ENCODE peak calls at places on chromosomes 5 and 9, in six cellular contexts. U is A549, M is HepG2, W is K562, Q is H1, D is GM12878. E is an unnamed sample.

GRCh38 chr5:172097356-172097755 is 90.7 kb downstream of the STK10 start:
- DNase-seq in U (no peak), M (no peak), W (no peak), Q (no peak), D (no peak), E (no peak)

GRCh38 chr9:76355886-76356285 is 38.3 kb downstream of the RFK start:
- DNase-seq in U (no peak), M (no peak), W (no peak), Q (no peak), D (no peak), E (no peak)

GRCh38 chr5:146719179-146719578 is 159.4 kb downstream of the PPP2R2B start:
- DNase-seq in U (no peak), M (no peak), W (no peak), Q (no peak), D (no peak), E (no peak)

GRCh38 chr9:122095010-122095767 is 2.1 kb upstream of the TTLL11 start:
- DNase-seq in U (peak; percentile 52), M (peak; percentile 48), W (peak; percentile 81), Q (peak; percentile 74), D (no peak), E (peak; percentile 56)

GRCh38 chr9:20684865-20685696 is 1.0 kb downstream of the FOCAD start:
- DNase-seq in U (peak; percentile 7), M (no peak), W (no peak), Q (no peak), D (no peak), E (no peak)

GRCh38 chr9:99326112-99326916 is 104.2 kb downstream of the SEC61B start:
- DNase-seq in U (no peak), M (no peak), W (no peak), Q (no peak), D (no peak), E (no peak)

GRCh38 chr5:91151947-91152346 is 231.2 kb downstream of the ARRDC3 start:
- DNase-seq in U (peak; percentile 48), M (peak; percentile 4), W (no peak), Q (no peak), D (no peak), E (no peak)

GRCh38 chr5:104367978-104368377 is 805.4 kb upstream of the NUDT12 start:
- DNase-seq in U (no peak), M (no peak), W (no peak), Q (no peak), D (no peak), E (no peak)

GRCh38 chr9:134492281-134492691 is 149.3 kb upstream of the COL5A1 start:
- DNase-seq in U (no peak), M (no peak), W (no peak), Q (no peak), D (no peak), E (peak; percentile 90)

GRCh38 chr9:32866292-32866691 is 83.0 kb downstream of the TMEM215 start:
- DNase-seq in U (no peak), M (no peak), W (no peak), Q (no peak), D (no peak), E (no peak)

GRCh38 chr5:123164019-123164418 is 75.0 kb downstream of the PRDM6 start:
- DNase-seq in U (no peak), M (no peak), W (no peak), Q (no peak), D (no peak), E (no peak)

GRCh38 chr5:159912033-159912800 is 4.1 kb upstream of the ADRA1B start:
- DNase-seq in U (peak; percentile 36), M (no peak), W (no peak), Q (no peak), D (no peak), E (no peak)

GRCh38 chr5:11609570-11610322 is 294.5 kb downstream of the CTNND2 start:
- DNase-seq in U (no peak), M (no peak), W (no peak), Q (no peak), D (no peak), E (no peak)

GRCh38 chr9:76456202-76456926 is 2.6 kb upstream of the GCNT1 start:
- DNase-seq in U (no peak), M (peak; percentile 89), W (peak; percentile 67), Q (no peak), D (no peak), E (no peak)

GRCh38 chr9:116941266-116941665 is 254.2 kb downstream of the TRIM32 start:
- DNase-seq in U (no peak), M (no peak), W (no peak), Q (no peak), D (no peak), E (no peak)

GRCh38 chr5:113678924-113679575 is 165.6 kb downstream of the YTHDC2 start:
- DNase-seq in U (peak; percentile 41), M (peak; percentile 30), W (peak; percentile 59), Q (peak; percentile 56), D (peak; percentile 8), E (peak; percentile 39)

GRCh38 chr9:91681461-91682305 is 258.1 kb upstream of the NFIL3 start:
- DNase-seq in U (peak; percentile 85), M (peak; percentile 22), W (peak; percentile 67), Q (peak; percentile 90), D (no peak), E (peak; percentile 92)

GRCh38 chr5:133821311-133821741 is 147.1 kb downstream of the C5orf15 start:
- DNase-seq in U (no peak), M (no peak), W (no peak), Q (no peak), D (no peak), E (no peak)

GRCh38 chr9:33110686-33111085 is 34.2 kb upstream of the SMU1 start:
- DNase-seq in U (no peak), M (no peak), W (no peak), Q (no peak), D (no peak), E (no peak)

GRCh38 chr9:133526721-133527321 is 2.1 kb upstream of the MYMK start:
- DNase-seq in U (no peak), M (no peak), W (no peak), Q (no peak), D (no peak), E (no peak)

GRCh38 chr5:78006449-78006848 is 230.3 kb upstream of the TBCA start:
- DNase-seq in U (no peak), M (no peak), W (no peak), Q (no peak), D (no peak), E (no peak)

GRCh38 chr5:78009937-78010527 is 233.9 kb upstream of the TBCA start:
- DNase-seq in U (no peak), M (no peak), W (no peak), Q (no peak), D (no peak), E (no peak)

GRCh38 chr5:78005021-78005785 is 229.1 kb upstream of the TBCA start:
- DNase-seq in U (no peak), M (peak; percentile 27), W (no peak), Q (no peak), D (no peak), E (no peak)

GRCh38 chr5:78007232-78007631 is 231.1 kb upstream of the TBCA start:
- DNase-seq in U (no peak), M (no peak), W (no peak), Q (no peak), D (no peak), E (no peak)

DNA sequence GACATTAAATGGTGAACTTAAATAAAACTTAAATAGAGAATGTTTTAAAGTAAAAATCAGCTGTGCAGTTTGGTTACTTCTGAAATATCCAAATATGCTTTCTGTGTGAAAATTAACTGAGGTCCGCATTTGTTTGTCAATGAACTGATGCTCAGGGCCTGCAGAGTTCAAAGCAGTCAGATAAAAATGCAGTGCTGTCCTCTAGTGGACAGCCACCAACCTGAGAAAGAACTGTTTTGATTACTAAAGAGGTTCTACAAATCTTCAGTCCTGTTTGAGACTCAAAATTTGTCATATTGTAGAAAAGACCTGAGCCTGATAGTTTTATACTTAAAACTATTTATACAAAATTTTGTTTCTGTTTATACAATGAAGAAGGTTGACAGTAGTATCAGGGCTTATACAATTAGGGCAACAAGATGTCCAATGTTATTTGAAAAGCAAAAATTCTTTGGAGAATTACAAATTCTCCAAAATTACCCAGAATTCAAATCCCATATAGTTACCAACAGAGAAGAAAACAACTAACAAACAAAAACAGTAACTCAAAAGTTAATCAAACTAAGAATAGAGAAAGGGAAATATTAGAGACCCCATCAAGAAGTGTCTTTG is 232.3 kb upstream of the TBCA start:
- DNase-seq in U (peak; percentile 41), M (peak; percentile 31), W (peak; percentile 48), Q (no peak), D (no peak), E (peak; percentile 63)
- TF ChIP-seq CHD2 in U (no peak), M (no peak), W (no peak), Q (no peak), D (no peak), E (no peak)

DNA sequence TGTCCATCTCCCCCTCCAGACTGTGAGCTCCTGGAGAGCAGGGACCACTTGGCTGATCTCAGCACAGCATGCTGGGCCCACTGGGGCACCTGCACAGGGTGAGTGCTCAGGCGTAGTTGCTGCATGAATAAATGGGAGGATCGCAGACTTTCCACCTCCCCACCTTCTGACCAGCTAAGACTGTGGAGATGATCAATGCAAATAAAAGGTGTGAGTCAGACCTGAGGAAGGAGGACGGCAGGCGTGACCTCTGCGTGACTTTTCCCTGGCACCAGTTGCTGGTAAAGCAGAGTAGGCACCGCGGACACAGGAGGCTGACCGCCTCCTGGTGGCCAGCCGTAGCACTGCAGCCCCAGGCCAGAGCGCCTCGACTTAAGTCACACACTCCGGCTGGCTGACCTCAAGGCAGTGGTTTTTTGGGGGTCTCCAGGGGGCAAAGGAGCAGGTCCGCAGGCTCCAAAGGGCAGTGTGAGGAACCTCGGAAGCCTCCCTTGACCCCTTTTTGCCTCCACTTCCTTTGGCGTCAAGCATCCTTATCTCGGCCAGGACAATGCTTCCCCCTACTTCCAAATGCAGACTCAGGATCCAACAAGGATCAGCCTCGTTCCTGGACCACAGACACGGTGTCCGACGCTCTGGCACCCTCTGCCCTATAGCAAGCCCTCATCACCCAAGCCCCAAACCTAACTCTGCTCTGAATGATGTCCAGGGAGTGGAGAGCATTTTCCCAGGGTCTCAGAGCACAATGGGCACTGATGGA is 12.7 kb upstream of the TDRD7 start:
- DNase-seq in U (peak; percentile 85), M (peak; percentile 54), W (peak; percentile 72), Q (peak; percentile 92), D (no peak), E (peak; percentile 82)
- TF ChIP-seq CHD2 in U (no peak), M (no peak), W (no peak), Q (no peak), D (no peak), E (no peak)

GRCh38 chr5:1108008-1108864 is 3.6 kb downstream of the SLC12A7 start:
- DNase-seq in U (no peak), M (no peak), W (no peak), Q (no peak), D (no peak), E (no peak)

GRCh38 chr5:1108865-1109174 is 3.0 kb downstream of the SLC12A7 start:
- DNase-seq in U (no peak), M (no peak), W (no peak), Q (no peak), D (no peak), E (no peak)

GRCh38 chr5:1105350-1106265 is 6.3 kb downstream of the SLC12A7 start:
- DNase-seq in U (peak; percentile 71), M (peak; percentile 93), W (peak; percentile 92), Q (no peak), D (no peak), E (no peak)

GRCh38 chr5:1106385-1107166 is 5.3 kb downstream of the SLC12A7 start:
- DNase-seq in U (no peak), M (peak; percentile 21), W (no peak), Q (no peak), D (no peak), E (no peak)

GRCh38 chr5:1107167-1108007 is 4.5 kb downstream of the SLC12A7 start:
- DNase-seq in U (no peak), M (peak; percentile 73), W (no peak), Q (no peak), D (no peak), E (no peak)
- TF ChIP-seq CHD2 in U (no peak), M (no peak), W (no peak), Q (no peak), D (peak; percentile 24), E (no peak)

GRCh38 chr5:37248387-37248969 is 698 bp downstream of the CPLANE1 start:
- DNase-seq in U (no peak), M (no peak), W (no peak), Q (no peak), D (peak; percentile 2), E (peak; percentile 29)
- TF ChIP-seq CHD2 in U (no peak), M (no peak), W (no peak), Q (no peak), D (no peak), E (no peak)

E was measured in SK-N-SH.